ENCODE peak calls at places on chromosomes 13 and 19, in eight cellular contexts. K, U, N, Q, C, D, A and X are unnamed samples.

GRCh38 chr19:45322311-45322710 is 364 bp downstream of the CKM start:
- DNase-seq in A (no peak), C (no peak), K (no peak), U (no peak), N (no peak), D (no peak), Q (no peak), X (no peak)

GRCh38 chr19:17686592-17687042 is 1.5 kb downstream of the UNC13A start:
- DNase-seq in U (no peak), A (no peak), N (no peak), Q (peak), K (peak), C (no peak), D (peak), X (no peak)

GRCh38 chr19:2477141-2477710 is 1.3 kb downstream of the GADD45B start:
- DNase-seq in K (peak), Q (no peak), D (peak), N (no peak), A (no peak), C (no peak), U (no peak), X (no peak)

GRCh38 chr19:53086949-53087348 is 16.3 kb downstream of the ZNF160 start:
- DNase-seq in U (no peak), D (no peak), Q (no peak), A (no peak), N (no peak), K (peak), C (no peak), X (no peak)

GRCh38 chr13:94312511-94313191 is 166.8 kb downstream of the DCT start:
- DNase-seq in K (peak), C (no peak), N (no peak), Q (no peak), A (no peak), D (no peak), U (no peak), X (peak)

GRCh38 chr19:55066107-55066709 is 3.3 kb upstream of the RDH13 start:
- DNase-seq in A (no peak), U (no peak), N (no peak), K (no peak), D (no peak), Q (no peak), C (no peak), X (no peak)

GRCh38 chr13:99120751-99121150 is 79.9 kb upstream of the UBAC2 start:
- DNase-seq in U (no peak), D (no peak), K (no peak), C (no peak), A (no peak), Q (no peak), N (no peak), X (no peak)

GRCh38 chr13:46100191-46100877 is 4.5 kb downstream of the CPB2 start:
- DNase-seq in U (no peak), A (no peak), K (no peak), N (no peak), C (no peak), D (no peak), Q (no peak), X (no peak)

GRCh38 chr19:45640849-45641273 is 1.7 kb upstream of the EML2 start:
- DNase-seq in C (no peak), D (peak), Q (no peak), K (peak), U (no peak), A (no peak), N (peak), X (no peak)

GRCh38 chr19:39407394-39407643 is 672 bp downstream of the ZFP36 start:
- DNase-seq in D (no peak), N (no peak), K (no peak), A (no peak), Q (no peak), C (no peak), U (no peak), X (no peak)

GRCh38 chr13:113935523-113935922 is 38.4 kb downstream of the C13orf46 start:
- DNase-seq in Q (no peak), K (no peak), A (no peak), C (no peak), D (no peak), N (no peak), U (no peak), X (no peak)

GRCh38 chr13:95552539-95553270 is at the start of gene CLDN10:
- DNase-seq in U (no peak), C (no peak), K (no peak), Q (no peak), N (no peak), A (no peak), D (no peak), X (no peak)

GRCh38 chr13:91249370-91249769 is 98.1 kb upstream of the MIR17HG start:
- DNase-seq in D (no peak), C (no peak), U (no peak), N (no peak), K (no peak), Q (no peak), A (no peak), X (no peak)

GRCh38 chr13:49641810-49642291 is 13.5 kb downstream of the ARL11 start:
- DNase-seq in C (peak), U (no peak), A (no peak), D (peak), Q (no peak), N (no peak), K (no peak), X (no peak)

GRCh38 chr19:10566408-10566657 is 523 bp upstream of the KRI1 start:
- DNase-seq in U (no peak), Q (no peak), A (no peak), D (no peak), N (no peak), C (no peak), K (no peak), X (no peak)

GRCh38 chr19:3105641-3106508 is 11.7 kb downstream of the GNA11 start:
- DNase-seq in U (no peak), Q (no peak), K (peak), D (no peak), C (no peak), N (no peak), A (no peak), X (no peak)

GRCh38 chr19:3062165-3063105 is at the start of gene TLE5:
- DNase-seq in C (no peak), A (no peak), Q (no peak), K (peak), D (peak), U (peak), N (peak), X (peak)

GRCh38 chr13:100537951-100538462 is 50.6 kb downstream of the GGACT start:
- DNase-seq in Q (no peak), A (no peak), U (no peak), C (no peak), D (no peak), N (no peak), K (no peak), X (no peak)

GRCh38 chr13:25843692-25844091 is 208.1 kb downstream of the SHISA2 start:
- DNase-seq in Q (no peak), C (no peak), U (no peak), D (no peak), K (no peak), N (no peak), A (no peak), X (no peak)

GRCh38 chr13:53781941-53782340 is 753.3 kb downstream of the OLFM4 start:
- DNase-seq in C (no peak), Q (no peak), D (peak), K (no peak), U (no peak), N (no peak), A (no peak), X (no peak)

GRCh38 chr13:99895999-99896695 is 75.4 kb downstream of the ZIC5 start:
- DNase-seq in D (no peak), C (no peak), N (no peak), K (no peak), Q (no peak), U (no peak), A (no peak), X (no peak)

GRCh38 chr13:25468330-25469178 is 96.8 kb downstream of the ATP8A2 start:
- DNase-seq in C (no peak), U (no peak), Q (peak), A (no peak), K (peak), D (peak), N (no peak), X (peak)

GRCh38 chr19:32895384-32895783 is 25.8 kb upstream of the SLC7A9 start:
- DNase-seq in K (no peak), Q (no peak), D (no peak), U (no peak), C (no peak), A (no peak), N (no peak), X (no peak)

GRCh38 chr13:85651440-85651839 is 147.8 kb downstream of the SLITRK6 start:
- DNase-seq in N (no peak), K (no peak), U (no peak), D (no peak), Q (no peak), A (no peak), C (no peak), X (no peak)

GRCh38 chr19:11377756-11378155 is 3.3 kb downstream of the SWSAP1 start:
- DNase-seq in Q (no peak), N (no peak), D (no peak), K (no peak), U (peak), C (no peak), A (no peak), X (no peak)